ENCODE peak calls at places on chromosome 19, in six cellular contexts. One of them, this sample, is unnamed.

GRCh38 chr19:54638683-54639082 is 8.4 kb downstream of the LILRB1 start:
- DNase-seq in activated T-cell treated with anti-CD3 and anti-CD28 coated beads, Interleukin-2, amount 50 U/mL, for 48 hours: no peak
- DNase-seq in Ammon's horn: no peak
- DNase-seq in AG08396: no peak
- DNase-seq in NCI-H1105 treated with DMSO at 0.1 percent for 48 hours: no peak
- DNase-seq in thoracic aorta: no peak
- DNase-seq in this sample: no peak

GRCh38 chr19:6103217-6103644 is 7.1 kb downstream of the RFX2 start:
- DNase-seq in Ammon's horn: no peak
- DNase-seq in activated T-cell treated with anti-CD3 and anti-CD28 coated beads, Interleukin-2, amount 50 U/mL, for 48 hours: no peak
- DNase-seq in AG08396: peak
- DNase-seq in NCI-H1105 treated with DMSO at 0.1 percent for 48 hours: no peak
- DNase-seq in thoracic aorta: peak
- DNase-seq in this sample: peak

GRCh38 chr19:45446944-45447343 is 20.9 kb upstream of the FOSB start:
- DNase-seq in Ammon's horn: no peak
- DNase-seq in AG08396: no peak
- DNase-seq in NCI-H1105 treated with DMSO at 0.1 percent for 48 hours: no peak
- DNase-seq in thoracic aorta: no peak
- DNase-seq in activated T-cell treated with anti-CD3 and anti-CD28 coated beads, Interleukin-2, amount 50 U/mL, for 48 hours: no peak
- DNase-seq in this sample: no peak

GRCh38 chr19:17846146-17846545 is 1.6 kb downstream of the JAK3 start:
- DNase-seq in thoracic aorta: no peak
- DNase-seq in NCI-H1105 treated with DMSO at 0.1 percent for 48 hours: no peak
- DNase-seq in activated T-cell treated with anti-CD3 and anti-CD28 coated beads, Interleukin-2, amount 50 U/mL, for 48 hours: peak
- DNase-seq in AG08396: no peak
- DNase-seq in Ammon's horn: no peak
- DNase-seq in this sample: no peak

GRCh38 chr19:53775524-53775923 is 48.6 kb downstream of the NLRP12 start:
- DNase-seq in NCI-H1105 treated with DMSO at 0.1 percent for 48 hours: no peak
- DNase-seq in Ammon's horn: no peak
- DNase-seq in AG08396: no peak
- DNase-seq in thoracic aorta: no peak
- DNase-seq in activated T-cell treated with anti-CD3 and anti-CD28 coated beads, Interleukin-2, amount 50 U/mL, for 48 hours: no peak
- DNase-seq in this sample: no peak

GRCh38 chr19:36152886-36153525 is 759 bp upstream of the COX7A1 start:
- DNase-seq in NCI-H1105 treated with DMSO at 0.1 percent for 48 hours: no peak
- DNase-seq in activated T-cell treated with anti-CD3 and anti-CD28 coated beads, Interleukin-2, amount 50 U/mL, for 48 hours: no peak
- DNase-seq in AG08396: no peak
- DNase-seq in thoracic aorta: no peak
- DNase-seq in Ammon's horn: no peak
- DNase-seq in this sample: no peak

GRCh38 chr19:34309368-34310138 is 55.2 kb downstream of the GARRE1 start:
- DNase-seq in NCI-H1105 treated with DMSO at 0.1 percent for 48 hours: no peak
- DNase-seq in AG08396: no peak
- DNase-seq in thoracic aorta: no peak
- DNase-seq in activated T-cell treated with anti-CD3 and anti-CD28 coated beads, Interleukin-2, amount 50 U/mL, for 48 hours: no peak
- DNase-seq in Ammon's horn: no peak
- DNase-seq in this sample: no peak

GRCh38 chr19:35290381-35291135 is 1.4 kb upstream of the MAG start:
- DNase-seq in activated T-cell treated with anti-CD3 and anti-CD28 coated beads, Interleukin-2, amount 50 U/mL, for 48 hours: no peak
- DNase-seq in Ammon's horn: peak
- DNase-seq in thoracic aorta: no peak
- DNase-seq in AG08396: no peak
- DNase-seq in NCI-H1105 treated with DMSO at 0.1 percent for 48 hours: no peak
- DNase-seq in this sample: no peak

GRCh38 chr19:38004100-38004504 is 97.1 kb downstream of the SIPA1L3 start:
- DNase-seq in AG08396: no peak
- DNase-seq in activated T-cell treated with anti-CD3 and anti-CD28 coated beads, Interleukin-2, amount 50 U/mL, for 48 hours: peak
- DNase-seq in thoracic aorta: no peak
- DNase-seq in Ammon's horn: no peak
- DNase-seq in NCI-H1105 treated with DMSO at 0.1 percent for 48 hours: no peak
- DNase-seq in this sample: no peak

This sample was measured in G401.